ENCODE peak calls at places on chromosomes 4 and X, in five cellular contexts. P, R, E, L and B are unnamed samples.

GRCh38 chr4:7899184-7899583 is 40.5 kb downstream of the AFAP1 start:
- DNase-seq in E (no peak), P (no peak), R (no peak), L (no peak), B (no peak)

GRCh38 chr4:150080335-150080734 is 2.1 kb downstream of the DCLK2 start:
- DNase-seq in P (no peak), L (no peak), R (no peak), E (peak), B (no peak)

GRCh38 chr4:128630881-128631280 is 178.6 kb upstream of the JADE1 start:
- DNase-seq in L (no peak), R (no peak), E (peak), P (no peak), B (no peak)

GRCh38 chr4:8910822-8911310 is 39.2 kb upstream of the HMX1 start:
- DNase-seq in L (no peak), P (peak), E (peak), R (no peak), B (no peak)

GRCh38 chr4:113125418-113125817 is 76.0 kb downstream of the ANK2 start:
- DNase-seq in L (no peak), E (no peak), R (no peak), P (no peak), B (no peak)

GRCh38 chr4:126267689-126268088 is 952.9 kb downstream of the FAT4 start:
- DNase-seq in E (peak), P (no peak), L (no peak), R (no peak), B (no peak)

GRCh38 chrX:71563921-71564320 is 14.3 kb upstream of the GCNA start:
- DNase-seq in E (no peak), L (no peak), P (no peak), R (no peak), B (no peak)

GRCh38 chr4:112082954-112083586 is 62.2 kb upstream of the FAM241A start:
- DNase-seq in R (no peak), E (peak), L (peak), P (no peak), B (peak)

GRCh38 chrX:12898073-12898472 is 8.3 kb upstream of the TLR8 start:
- DNase-seq in P (no peak), E (no peak), R (no peak), L (no peak), B (no peak)

GRCh38 chrX:118780915-118781314 is 42.7 kb upstream of the ZCCHC12 start:
- DNase-seq in E (peak), R (no peak), P (no peak), L (no peak), B (no peak)

GRCh38 chrX:149570668-149571067 is 16.6 kb downstream of the MAGEA9B start:
- DNase-seq in R (no peak), E (peak), P (no peak), L (no peak), B (peak)

GRCh38 chrX:132786217-132786616 is 172.2 kb downstream of the HS6ST2 start:
- DNase-seq in E (peak), L (no peak), R (no peak), P (no peak), B (peak)

GRCh38 chrX:104750146-104750699 is 184.2 kb downstream of the IL1RAPL2 start:
- DNase-seq in P (no peak), L (no peak), E (no peak), R (no peak), B (no peak)

GRCh38 chrX:18722500-18723071 is 15.1 kb downstream of the PPEF1 start:
- DNase-seq in P (no peak), R (no peak), E (no peak), L (no peak), B (no peak)

GRCh38 chr4:5365071-5366008 is 314.1 kb downstream of the STK32B start:
- DNase-seq in L (peak), P (no peak), R (no peak), E (peak), B (peak)

GRCh38 chrX:120514236-120514635 is 45.1 kb upstream of the LAMP2 start:
- DNase-seq in E (peak), P (no peak), L (no peak), R (no peak), B (no peak)

GRCh38 chrX:131836161-131836560 is 186.9 kb upstream of the STK26 start:
- DNase-seq in L (no peak), R (no peak), E (no peak), P (no peak), B (no peak)

GRCh38 chr4:130043796-130044195 is 947.8 kb downstream of the C4orf33 start:
- DNase-seq in E (no peak), P (no peak), R (no peak), L (no peak), B (no peak)

GRCh38 chrX:44483965-44484606 is 58.6 kb downstream of the FUNDC1 start:
- DNase-seq in P (no peak), L (no peak), E (peak), R (no peak), B (no peak)

GRCh38 chr4:30817489-30817888 is 97.3 kb downstream of the PCDH7 start:
- DNase-seq in R (no peak), E (no peak), P (no peak), L (no peak), B (no peak)

GRCh38 chr4:7157666-7158065 is 34.7 kb upstream of the SORCS2 start:
- DNase-seq in R (no peak), L (no peak), E (no peak), P (no peak), B (no peak)

GRCh38 chr4:5683566-5683965 is 24.8 kb downstream of the EVC2 start:
- DNase-seq in L (no peak), E (no peak), P (no peak), R (no peak), B (no peak)